ENCODE peak calls at places on chromosomes 5 and 9, in nine cellular contexts. N is GM23248, Q is neuronal stem cell, W is mammary epithelial cell, F is fibroblast of lung, A is OCI-LY7, C is hepatocyte, T is GM12878, G is IMR-90. B is an unnamed sample. For H3K9me3 and H3K36me3, the result is how much of the 10 kb centered on the place peaks cover.

GRCh38 chr9:126155756-126156664 is 170.6 kb upstream of the MVB12B start:
- DNase-seq in T (no peak), C (no peak), W (no peak), N (no peak), F (no peak), Q (no peak), G (no peak), A (no peak), B (no peak)

GRCh38 chr5:170811719-170812118 is 28.2 kb downstream of the GABRP start:
- DNase-seq in A (no peak), G (no peak), T (no peak), N (no peak), W (no peak), C (no peak), Q (no peak), F (no peak), B (no peak)

GRCh38 chr9:98254236-98255063 is 999 bp downstream of the TBC1D2 start:
- DNase-seq in F (no peak), Q (no peak), G (no peak), T (no peak), N (peak), A (no peak), C (no peak), W (peak), B (no peak)

GRCh38 chr5:5126444-5126843 is 13.7 kb upstream of the ADAMTS16 start:
- DNase-seq in W (peak), Q (no peak), C (no peak), F (no peak), G (no peak), T (no peak), A (no peak), N (peak), B (no peak)

GRCh38 chr5:32916648-32917047 is 205.5 kb downstream of the NPR3 start:
- DNase-seq in W (peak), N (peak), A (no peak), F (peak), Q (no peak), C (peak), T (no peak), G (peak), B (peak)

GRCh38 chr5:58184910-58185309 is 275.0 kb downstream of the PLK2 start:
- DNase-seq in A (no peak), G (peak), N (peak), T (no peak), W (peak), Q (no peak), F (peak), C (no peak), B (no peak)

GRCh38 chr9:11086561-11086960 is 473.8 kb upstream of the PTPRD start:
- DNase-seq in A (no peak), Q (no peak), G (no peak), C (no peak), W (no peak), N (no peak), T (no peak), F (peak), B (no peak)

GRCh38 chr5:32812399-32812798 is 101.3 kb downstream of the NPR3 start:
- DNase-seq in W (no peak), Q (no peak), F (no peak), A (no peak), G (no peak), N (no peak), C (no peak), T (no peak), B (no peak)

GRCh38 chr9:123617952-123618678 is 262.1 kb downstream of the CRB2 start:
- DNase-seq in Q (no peak), N (no peak), T (no peak), C (no peak), A (no peak), W (no peak), F (no peak), G (no peak), B (no peak)

GRCh38 chr5:154523104-154523503 is 45.1 kb upstream of the HAND1 start:
- DNase-seq in W (no peak), N (no peak), T (no peak), A (no peak), G (no peak), Q (no peak), F (no peak), C (no peak), B (no peak)

GRCh38 chr9:19085295-19085694 is 17.4 kb downstream of the HAUS6 start:
- DNase-seq in G (no peak), A (peak), W (no peak), C (peak), N (peak), Q (no peak), T (no peak), F (no peak), B (no peak)

GRCh38 chr5:173010547-173011464 is 27.2 kb downstream of the ATP6V0E1 start:
- DNase-seq in Q (peak), N (peak), G (peak), F (peak), T (no peak), W (peak), C (peak), A (no peak), B (no peak)

GRCh38 chr9:4591123-4591500 is 71.0 kb upstream of the PLPP6 start:
- DNase-seq in W (no peak), A (no peak), F (peak), Q (no peak), T (no peak), N (peak), C (no peak), G (no peak), B (no peak)

GRCh38 chr5:118679123-118679940 is 309.0 kb downstream of the DTWD2 start:
- DNase-seq in T (no peak), W (no peak), G (no peak), N (no peak), F (no peak), Q (no peak), C (no peak), A (no peak), B (peak)

GRCh38 chr9:113875917-113876805 is at the start of gene ZNF618:
- DNase-seq in F (no peak), Q (peak), A (peak), W (no peak), C (peak), G (no peak), T (no peak), N (peak), B (peak)

GRCh38 chr5:168877132-168877895 is 298.1 kb upstream of the PANK3 start:
- DNase-seq in N (no peak), W (no peak), Q (no peak), A (peak), G (no peak), C (no peak), T (no peak), F (no peak), B (peak)

GRCh38 chr9:128635266-128636023 is 21.2 kb downstream of the DYNC2I2 start:
- DNase-seq in W (peak), T (no peak), C (peak), F (peak), N (peak), A (no peak), G (peak), Q (peak), B (no peak)

GRCh38 chr9:89992326-89993208 is 387.8 kb downstream of the GADD45G start:
- DNase-seq in A (no peak), C (no peak), N (no peak), G (no peak), F (no peak), W (no peak), Q (no peak), T (no peak), B (no peak)

GRCh38 chr9:131500377-131500776 is 2.3 kb upstream of the POMT1 start:
- DNase-seq in G (no peak), N (no peak), C (no peak), Q (no peak), W (peak), T (no peak), A (no peak), F (no peak), B (peak)

GRCh38 chr5:62284946-62285891 is 20.8 kb upstream of the KIF2A start:
- DNase-seq in T (peak), N (no peak), W (no peak), F (no peak), Q (no peak), G (no peak), A (no peak), C (no peak), B (no peak)

GRCh38 chr9:19992556-19992955 is 203.7 kb upstream of the SLC24A2 start:
- DNase-seq in A (no peak), F (peak), C (no peak), N (peak), G (peak), Q (no peak), T (no peak), W (peak), B (no peak)

GRCh38 chr5:1799110-1799601 is 481 bp downstream of the MRPL36 start:
- DNase-seq in T (no peak), C (peak), G (peak), F (peak), A (peak), Q (no peak), N (peak), W (peak), B (peak)

GRCh38 chr9:95515272-95516113 is 1.3 kb downstream of the PTCH1 start:
- DNase-seq in N (peak), W (no peak), G (no peak), T (no peak), F (no peak), Q (no peak), A (peak), C (peak), B (peak)

GRCh38 chr5:61735531-61735930 is 403.5 kb downstream of the ZSWIM6 start:
- DNase-seq in Q (no peak), W (no peak), T (no peak), F (peak), A (no peak), G (no peak), C (no peak), N (peak), B (no peak)

GRCh38 chr9:78856781-78857180 is 559.9 kb downstream of the PSAT1 start:
- DNase-seq in N (no peak), Q (no peak), A (no peak), T (no peak), C (no peak), F (no peak), G (no peak), W (no peak), B (no peak)

GRCh38 chr5:82072138-82072537 is 100.3 kb downstream of the ATG10 start:
- DNase-seq in A (no peak), F (no peak), T (no peak), W (no peak), Q (no peak), G (no peak), N (no peak), C (no peak), B (no peak)

GRCh38 chr9:133976191-133976861 is 15.8 kb downstream of the VAV2 start:
- DNase-seq in A (no peak), G (no peak), W (no peak), C (no peak), Q (no peak), N (no peak), F (no peak), T (no peak), B (no peak)

GRCh38 chr9:133976888-133977287 is 15.2 kb downstream of the VAV2 start:
- DNase-seq in W (no peak), G (no peak), N (no peak), A (no peak), C (no peak), F (no peak), T (no peak), Q (no peak), B (no peak)

GRCh38 chr9:133974631-133975341 is 17.3 kb downstream of the VAV2 start:
- DNase-seq in W (no peak), T (no peak), C (no peak), Q (no peak), A (no peak), G (no peak), N (no peak), F (no peak), B (no peak)

GRCh38 chr9:133973791-133974630 is 18.1 kb downstream of the VAV2 start:
- DNase-seq in N (no peak), F (no peak), C (peak), Q (no peak), G (no peak), W (no peak), A (no peak), T (no peak), B (no peak)

DNA sequence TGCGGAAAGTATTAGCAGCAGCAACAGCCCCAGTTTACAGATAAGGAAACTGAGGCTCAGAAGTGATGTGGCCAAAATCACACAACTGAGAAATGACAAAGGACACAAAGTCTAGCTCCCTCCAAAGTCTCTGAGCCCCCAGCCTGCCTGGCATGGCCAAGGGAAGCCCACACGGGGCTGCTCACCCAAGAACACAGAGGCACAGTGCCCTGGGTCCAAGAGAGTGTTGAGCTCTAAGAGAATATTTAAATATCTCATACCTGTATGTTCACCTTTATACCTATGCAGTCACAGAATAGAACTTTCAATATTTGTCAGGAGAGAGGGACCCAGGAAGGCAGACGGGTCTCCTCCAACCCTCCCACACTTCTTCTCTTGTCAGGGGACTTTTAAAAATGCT is 16.6 kb downstream of the VAV2 start:
- DNase-seq in C (no peak), F (no peak), Q (no peak), A (no peak), N (no peak), T (no peak), G (no peak), W (no peak), B (no peak)
- H2AFZ ChIP-seq in C (no peak), F (no peak), Q (no peak), A (no peak), N (no peak), T (no peak), G (no peak), W (no peak), B (no peak)

GRCh38 chr5:180850434-180851078 is 10.5 kb downstream of the ZFP62 start:
- DNase-seq in N (no peak), F (no peak), T (no peak), Q (no peak), W (no peak), A (no peak), G (no peak), C (no peak), B (no peak)
- H3K9me3 ChIP-seq in N (under half), F (under half), T (under half), Q (half or more), W (under half), A (under half), G (half or more), C (under half), B (under half)

GRCh38 chr5:95533106-95533505 is 21.7 kb downstream of the SKIC3 start:
- DNase-seq in W (no peak), N (peak), A (no peak), G (no peak), T (no peak), Q (no peak), C (no peak), F (peak), B (no peak)

GRCh38 chr5:95532415-95532814 is 22.4 kb downstream of the SKIC3 start:
- DNase-seq in C (no peak), F (no peak), W (no peak), Q (no peak), N (no peak), G (no peak), A (no peak), T (no peak), B (no peak)

GRCh38 chr5:95533761-95534160 is 21.0 kb downstream of the SKIC3 start:
- DNase-seq in N (peak), T (no peak), C (no peak), F (no peak), Q (no peak), G (peak), A (no peak), W (no peak), B (no peak)

GRCh38 chr5:95531491-95531890 is 23.3 kb downstream of the SKIC3 start:
- DNase-seq in Q (no peak), A (no peak), N (no peak), W (no peak), C (no peak), G (no peak), T (no peak), F (no peak), B (no peak)

GRCh38 chr5:95530441-95530840 is 24.3 kb downstream of the SKIC3 start:
- DNase-seq in G (peak), F (peak), W (peak), N (peak), C (peak), A (no peak), T (no peak), Q (no peak), B (no peak)
- H3K36me3 ChIP-seq in G (under half), F (under half), W (under half), N (under half), C (under half), A (half or more), T (under half), Q (under half), B (under half)

GRCh38 chr5:112635276-112635675 is 102.4 kb upstream of the APC start:
- DNase-seq in F (no peak), W (peak), T (no peak), Q (no peak), A (no peak), N (no peak), G (no peak), C (no peak), B (no peak)
- H2AFZ ChIP-seq in F (no peak), W (no peak), T (no peak), Q (no peak), A (no peak), N (no peak), G (no peak), C (no peak), B (no peak)

DNA sequence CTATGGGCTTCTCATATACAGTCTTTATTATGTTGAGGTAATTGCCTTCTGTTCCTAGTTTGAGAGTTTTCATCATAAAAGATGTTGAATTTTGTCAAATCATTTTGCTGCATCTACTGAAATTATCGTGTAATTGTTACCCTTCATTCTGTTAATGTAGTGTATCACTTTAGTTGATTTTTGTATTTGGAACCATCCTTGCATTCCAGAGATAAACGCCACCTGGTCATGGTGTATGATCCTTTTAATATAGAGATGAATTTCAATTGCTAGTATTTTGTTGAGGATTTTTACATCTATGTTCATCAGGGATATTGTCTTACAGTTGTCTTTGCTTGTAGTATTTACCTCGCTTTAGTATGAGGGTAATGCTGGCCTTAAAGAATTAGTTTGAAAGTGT is 19.3 kb downstream of the MEIKIN start:
- DNase-seq in W (no peak), Q (no peak), F (no peak), N (no peak), C (no peak), T (no peak), G (no peak), A (no peak), B (no peak)
- H3K9me3 ChIP-seq in W (under half), Q (under half), F (under half), N (under half), C (under half), T (under half), G (under half), A (under half), B (under half)

B was measured in MM.1S.